ENCODE peak calls at places on chromosomes 2 and 18, in ten cellular contexts. V is uterus, E is tibial artery, Y is adrenal gland, X is choroid plexus epithelial cell, S is K562, T is epithelial cell of esophagus, G is tibial nerve, P is kidney epithelial cell, D is bronchial epithelial cell. K is an unnamed sample.

GRCh38 chr2:142014536-142014935 is 116.3 kb downstream of the LRP1B start:
- DNase-seq in V (no peak), E (no peak), Y (no peak), X (no peak), S (no peak), T (no peak), G (no peak), P (no peak), D (no peak), K (no peak)

GRCh38 chr2:231923951-231924888 is 2.0 kb downstream of the NPPC start:
- DNase-seq in V (no peak), E (no peak), Y (no peak), X (no peak), S (no peak), T (no peak), G (no peak), P (no peak), D (no peak), K (no peak)

GRCh38 chr2:26457695-26458364 is 20.1 kb downstream of the OTOF start:
- DNase-seq in V (no peak), E (peak), Y (no peak), X (peak), S (no peak), T (no peak), G (no peak), P (no peak), D (no peak), K (no peak)

GRCh38 chr2:25825238-25825637 is 53.0 kb downstream of the ASXL2 start:
- DNase-seq in V (no peak), E (no peak), Y (no peak), X (no peak), S (no peak), T (peak), G (no peak), P (no peak), D (peak), K (peak)

GRCh38 chr18:14189858-14190257 is 57.6 kb upstream of the ZNF519 start:
- DNase-seq in V (no peak), E (no peak), Y (no peak), X (peak), S (no peak), T (peak), G (no peak), P (peak), D (peak), K (no peak)

GRCh38 chr2:219331560-219332213 is 857 bp downstream of the RESP18 start:
- DNase-seq in V (no peak), E (peak), Y (peak), X (peak), S (peak), T (peak), G (no peak), P (no peak), D (no peak), K (no peak)

GRCh38 chr2:25115249-25115883 is 53.0 kb downstream of the POMC start:
- DNase-seq in V (no peak), E (no peak), Y (no peak), X (no peak), S (no peak), T (no peak), G (no peak), P (no peak), D (no peak), K (no peak)

GRCh38 chr18:63199743-63200241 is 119.8 kb downstream of the BCL2 start:
- DNase-seq in V (no peak), E (no peak), Y (no peak), X (peak), S (peak), T (no peak), G (no peak), P (no peak), D (no peak), K (no peak)

GRCh38 chr2:68653034-68653433 is 9.7 kb downstream of the PROKR1 start:
- DNase-seq in V (no peak), E (no peak), Y (no peak), X (no peak), S (no peak), T (no peak), G (no peak), P (no peak), D (no peak), K (no peak)

GRCh38 chr2:55097462-55098410 is 47.5 kb upstream of the RTN4 start:
- DNase-seq in V (no peak), E (no peak), Y (peak), X (peak), S (peak), T (no peak), G (no peak), P (no peak), D (no peak), K (no peak)

GRCh38 chr2:16382451-16382850 is 283.2 kb downstream of the CYRIA start:
- DNase-seq in V (no peak), E (no peak), Y (no peak), X (no peak), S (no peak), T (no peak), G (no peak), P (no peak), D (no peak), K (no peak)

GRCh38 chr2:128594273-128594910 is 275.7 kb upstream of the HS6ST1 start:
- DNase-seq in V (no peak), E (peak), Y (no peak), X (no peak), S (no peak), T (no peak), G (no peak), P (no peak), D (no peak), K (no peak)

GRCh38 chr2:141015339-141016047 is 1115.3 kb downstream of the LRP1B start:
- DNase-seq in V (no peak), E (no peak), Y (no peak), X (peak), S (no peak), T (no peak), G (no peak), P (no peak), D (no peak), K (no peak)

GRCh38 chr2:174325932-174326879 is 8.5 kb upstream of the SP9 start:
- DNase-seq in V (no peak), E (peak), Y (no peak), X (peak), S (peak), T (no peak), G (no peak), P (no peak), D (no peak), K (no peak)

GRCh38 chr2:86367501-86367778 is 30.0 kb upstream of the REEP1 start:
- DNase-seq in V (no peak), E (no peak), Y (no peak), X (no peak), S (no peak), T (no peak), G (no peak), P (no peak), D (no peak), K (no peak)

GRCh38 chr2:224469374-224469964 is 67.6 kb upstream of the FAM124B start:
- DNase-seq in V (no peak), E (no peak), Y (no peak), X (peak), S (no peak), T (no peak), G (no peak), P (no peak), D (no peak), K (no peak)

GRCh38 chr2:15337996-15338666 is 223.0 kb downstream of the NBAS start:
- DNase-seq in V (no peak), E (no peak), Y (no peak), X (no peak), S (no peak), T (peak), G (no peak), P (no peak), D (peak), K (no peak)

GRCh38 chr2:199278099-199278498 is 179.6 kb downstream of the SATB2 start:
- DNase-seq in V (no peak), E (no peak), Y (no peak), X (peak), S (peak), T (peak), G (no peak), P (no peak), D (peak), K (no peak)

GRCh38 chr2:239966029-239966847 is 58.9 kb downstream of the NDUFA10 start:
- DNase-seq in V (no peak), E (no peak), Y (no peak), X (no peak), S (no peak), T (peak), G (no peak), P (no peak), D (peak), K (no peak)

GRCh38 chr2:28252308-28252707 is 140.3 kb upstream of the FOSL2 start:
- DNase-seq in V (no peak), E (no peak), Y (no peak), X (no peak), S (no peak), T (no peak), G (no peak), P (no peak), D (no peak), K (peak)

GRCh38 chr2:31287681-31288080 is 53.7 kb downstream of the EHD3 start:
- DNase-seq in V (no peak), E (no peak), Y (no peak), X (peak), S (no peak), T (no peak), G (no peak), P (no peak), D (no peak), K (no peak)

GRCh38 chr2:78418041-78418440 is 607.5 kb upstream of the REG3G start:
- DNase-seq in V (no peak), E (no peak), Y (no peak), X (no peak), S (no peak), T (peak), G (no peak), P (no peak), D (peak), K (no peak)

GRCh38 chr18:13441731-13442130 is 223.2 kb downstream of the LDLRAD4 start:
- DNase-seq in V (no peak), E (peak), Y (no peak), X (no peak), S (no peak), T (no peak), G (no peak), P (no peak), D (no peak), K (no peak)

GRCh38 chr2:216034065-216034464 is 20.7 kb upstream of the MREG start:
- DNase-seq in V (peak), E (no peak), Y (peak), X (peak), S (peak), T (peak), G (peak), P (no peak), D (peak), K (peak)

GRCh38 chr2:108908717-108909077 is 80.3 kb downstream of the EDAR start:
- DNase-seq in V (no peak), E (no peak), Y (no peak), X (peak), S (no peak), T (no peak), G (no peak), P (no peak), D (no peak), K (no peak)

GRCh38 chr2:714005-714741 is 37.0 kb upstream of the TMEM18 start:
- DNase-seq in V (peak), E (no peak), Y (peak), X (peak), S (no peak), T (peak), G (no peak), P (peak), D (peak), K (peak)

GRCh38 chr2:192546566-192546965 is 351.8 kb upstream of the TMEFF2 start:
- DNase-seq in V (no peak), E (no peak), Y (no peak), X (no peak), S (no peak), T (peak), G (no peak), P (no peak), D (peak), K (no peak)

DNA sequence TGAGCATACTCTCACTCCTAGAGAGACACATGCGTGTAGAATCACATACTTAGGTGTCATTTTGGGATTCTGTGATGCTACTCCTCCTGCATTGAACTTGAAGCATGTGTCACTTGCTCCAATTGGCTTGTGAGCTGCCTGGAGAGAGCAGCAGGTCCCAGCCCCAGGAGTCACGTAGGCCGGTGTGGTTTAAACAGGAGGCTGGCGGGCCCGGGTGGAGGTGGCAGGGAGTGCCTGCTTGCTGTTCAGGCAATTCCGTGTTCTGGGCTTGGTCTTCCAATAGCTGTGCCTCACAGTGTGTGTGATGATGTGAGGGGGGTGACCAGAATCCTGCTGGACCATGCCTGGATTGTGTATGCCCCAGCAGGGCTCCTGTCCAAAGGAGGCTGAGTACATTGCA is 51.0 kb downstream of the ZNF236 start:
- DNase-seq in V (no peak), E (no peak), Y (no peak), X (no peak), S (no peak), T (no peak), G (no peak), P (no peak), D (no peak), K (no peak)
- TF ChIP-seq CTCF in V (no peak), E (no peak), Y (no peak), X (no peak), S (no peak), T (no peak), G (no peak), P (no peak), D (no peak), K (no peak)

GRCh38 chr2:233953106-233953801 is 36.1 kb downstream of the TRPM8 start:
- DNase-seq in V (no peak), E (no peak), Y (no peak), X (no peak), S (no peak), T (no peak), G (no peak), P (no peak), D (no peak), K (no peak)

GRCh38 chr2:233944722-233945121 is 27.5 kb downstream of the TRPM8 start:
- DNase-seq in V (no peak), E (no peak), Y (no peak), X (no peak), S (no peak), T (no peak), G (no peak), P (no peak), D (no peak), K (no peak)

GRCh38 chr2:233952335-233952734 is 35.2 kb downstream of the TRPM8 start:
- DNase-seq in V (no peak), E (no peak), Y (no peak), X (no peak), S (no peak), T (no peak), G (no peak), P (no peak), D (no peak), K (no peak)

GRCh38 chr2:233945146-233945545 is 28.0 kb downstream of the TRPM8 start:
- DNase-seq in V (no peak), E (no peak), Y (no peak), X (no peak), S (no peak), T (no peak), G (no peak), P (no peak), D (no peak), K (no peak)

DNA sequence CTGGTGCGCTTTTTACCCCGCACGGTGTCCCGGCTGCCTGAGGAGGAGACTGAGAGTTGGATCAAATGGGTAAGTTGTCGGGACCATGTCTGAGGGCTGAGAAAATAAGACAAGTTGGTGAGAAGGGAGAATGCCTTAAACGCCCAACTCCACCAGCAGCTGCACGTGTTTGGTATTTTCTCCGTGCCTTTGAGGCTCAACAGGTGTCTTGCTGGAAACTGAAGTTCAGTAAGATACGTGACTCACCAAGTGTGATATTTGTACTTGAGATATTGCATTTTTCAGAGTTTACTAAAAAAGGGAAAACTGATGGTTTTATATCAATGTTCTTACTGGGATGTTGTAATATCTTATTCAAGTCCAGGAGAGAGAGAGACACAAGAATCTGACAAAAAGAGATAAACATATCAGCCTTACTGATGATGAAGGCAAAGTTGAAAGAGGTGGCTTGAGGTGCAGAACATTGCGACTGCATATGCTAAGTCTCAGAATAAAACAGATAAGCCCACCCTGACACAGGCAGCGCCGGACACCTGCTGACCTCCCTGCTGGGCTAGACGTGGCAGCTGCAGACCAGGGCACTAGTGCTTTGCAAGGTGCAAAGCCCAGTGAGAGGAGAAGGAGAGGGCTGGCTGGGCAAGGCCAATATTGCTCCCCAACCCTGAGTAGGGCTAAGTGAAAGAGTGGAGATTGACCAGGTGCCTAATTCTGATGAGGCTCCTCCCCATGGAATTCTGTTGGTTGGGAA is 33.1 kb downstream of the TRPM8 start:
- DNase-seq in V (no peak), E (no peak), Y (no peak), X (no peak), S (no peak), T (no peak), G (no peak), P (no peak), D (no peak), K (no peak)
- H3K4me3 ChIP-seq in V (no peak), E (no peak), Y (no peak), X (no peak), S (no peak), T (no peak), G (no peak), P (no peak), D (no peak), K (no peak)

GRCh38 chr2:2899826-2900225 is 477.8 kb downstream of the EIPR1 start:
- DNase-seq in V (no peak), E (no peak), Y (no peak), X (no peak), S (no peak), T (no peak), G (no peak), P (no peak), D (no peak), K (peak)
- TF ChIP-seq CTCF in V (no peak), E (no peak), Y (no peak), X (no peak), S (no peak), T (no peak), G (no peak), P (no peak), D (no peak), K (no peak)

GRCh38 chr2:131035112-131035825 is 58.0 kb downstream of the FAM168B start:
- DNase-seq in V (no peak), E (no peak), Y (no peak), X (no peak), S (no peak), T (no peak), G (no peak), P (no peak), D (no peak), K (no peak)
- H3K4me3 ChIP-seq in V (peak), E (peak), Y (no peak), X (peak), S (no peak), T (no peak), G (peak), P (peak), D (peak), K (no peak)